ENCODE peak calls at places on chromosomes 12 and 14, in ten cellular contexts. W is cardiac muscle cell; G is body of pancreas; H is neural progenitor cell; Z is CD8-positive, alpha-beta T cell; L is psoas muscle; Q is transverse colon; J is A549; U is upper lobe of right lung; O is fibroblast of lung. N is an unnamed sample. For H3K4me1, the result is how much of the 10 kb centered on the place peaks cover.

GRCh38 chr12:9319044-9319841 is 111.0 kb upstream of the PZP start:
- DNase-seq in J (no peak), O (peak), W (no peak), Q (no peak), G (no peak), U (no peak), H (peak), Z (no peak), L (no peak), N (no peak)

GRCh38 chr12:53224268-53224896 is 7.6 kb downstream of the RARG start:
- DNase-seq in O (no peak), L (peak), G (no peak), J (peak), Z (no peak), H (peak), W (no peak), Q (no peak), U (no peak), N (no peak)

GRCh38 chr12:124297856-124298255 is 3.0 kb downstream of the RFLNA start:
- DNase-seq in U (no peak), J (no peak), Z (no peak), W (no peak), Q (no peak), L (peak), H (no peak), O (no peak), G (no peak), N (peak)

GRCh38 chr12:96886998-96887677 is 19.9 kb upstream of the NEDD1 start:
- DNase-seq in U (no peak), Q (no peak), W (peak), J (no peak), Z (no peak), H (no peak), L (no peak), G (no peak), O (peak), N (no peak)

GRCh38 chr12:119780786-119781434 is 96.2 kb downstream of the CIT start:
- DNase-seq in G (peak), L (no peak), J (peak), H (peak), U (no peak), Q (peak), W (peak), O (peak), Z (no peak), N (no peak)

GRCh38 chr12:74021937-74022336 is 515.7 kb upstream of the ATXN7L3B start:
- DNase-seq in O (peak), L (peak), W (peak), G (peak), H (peak), J (peak), Z (no peak), Q (peak), U (no peak), N (peak)

GRCh38 chr14:50402965-50403364 is 6.3 kb upstream of the CDKL1 start:
- DNase-seq in Z (no peak), Q (no peak), L (no peak), W (no peak), G (no peak), O (no peak), H (no peak), U (no peak), J (no peak), N (no peak)

GRCh38 chr14:63996016-63996415 is 143.2 kb downstream of the SYNE2 start:
- DNase-seq in J (no peak), Q (no peak), H (no peak), L (no peak), O (no peak), Z (no peak), G (no peak), W (no peak), U (no peak), N (no peak)

GRCh38 chr14:75578099-75578785 is at the start of gene FLVCR2:
- DNase-seq in W (peak), H (peak), O (peak), G (peak), L (peak), J (peak), Q (peak), U (peak), Z (peak), N (peak)

GRCh38 chr14:100104523-100105300 is 39.5 kb downstream of the EVL start:
- DNase-seq in H (no peak), G (no peak), W (peak), J (no peak), O (peak), Z (no peak), Q (no peak), U (no peak), L (no peak), N (peak)

GRCh38 chr12:46915082-46915481 is 89.3 kb upstream of the SLC38A4 start:
- DNase-seq in U (no peak), Z (no peak), G (no peak), J (no peak), W (peak), O (peak), H (no peak), L (peak), Q (no peak), N (peak)

GRCh38 chr12:33795536-33795935 is 226.8 kb upstream of the ALG10 start:
- DNase-seq in Z (no peak), U (no peak), L (no peak), O (no peak), Q (no peak), W (no peak), J (no peak), H (no peak), G (no peak), N (no peak)

GRCh38 chr14:95915326-95915725 is 38.7 kb downstream of the TUNAR start:
- DNase-seq in O (no peak), H (peak), W (no peak), Q (no peak), G (no peak), Z (no peak), L (no peak), J (no peak), U (no peak), N (no peak)

GRCh38 chr12:2652011-2652400 is 142.8 kb upstream of the FKBP4 start:
- DNase-seq in W (no peak), U (peak), Q (peak), J (no peak), G (no peak), Z (no peak), L (no peak), H (no peak), O (no peak), N (no peak)

GRCh38 chr14:24429395-24430142 is at the start of the genes CBLN3 and KHNYN:
- DNase-seq in L (peak), J (peak), H (peak), W (peak), O (peak), G (peak), Z (peak), Q (peak), U (peak), N (peak)

GRCh38 chr14:89303452-89304435 is 113.3 kb downstream of the FOXN3 start:
- DNase-seq in H (peak), W (peak), O (peak), J (no peak), Q (peak), U (peak), L (peak), G (no peak), Z (no peak), N (no peak)

GRCh38 chr12:7304456-7304855 is 584 bp downstream of the ACSM4 start:
- DNase-seq in G (no peak), J (no peak), H (no peak), U (no peak), Q (no peak), W (peak), O (no peak), Z (no peak), L (no peak), N (no peak)

GRCh38 chr14:34665785-34666425 is 36.0 kb upstream of the SNX6 start:
- DNase-seq in W (peak), U (no peak), G (no peak), Z (no peak), O (peak), J (peak), H (no peak), Q (peak), L (no peak), N (no peak)

GRCh38 chr12:52271157-52271556 is 3.3 kb upstream of the KRT86 start:
- DNase-seq in Q (no peak), O (peak), U (no peak), G (no peak), J (no peak), W (peak), Z (no peak), L (no peak), H (no peak), N (no peak)

GRCh38 chr12:96478011-96478410 is 11.4 kb upstream of the CFAP54 start:
- DNase-seq in H (no peak), Z (no peak), O (no peak), J (no peak), Q (no peak), G (no peak), W (no peak), L (no peak), U (no peak), N (no peak)

GRCh38 chr14:52551696-52552062 is 626 bp downstream of the TXNDC16 start:
- DNase-seq in O (peak), J (peak), G (peak), Q (no peak), U (no peak), W (peak), H (peak), Z (no peak), L (no peak), N (no peak)

GRCh38 chr12:128388461-128388921 is 121.5 kb downstream of the TMEM132C start:
- DNase-seq in Q (peak), G (no peak), Z (no peak), J (no peak), U (no peak), L (peak), H (no peak), O (no peak), W (peak), N (no peak)

GRCh38 chr14:28777773-28778606 is 11.4 kb downstream of the FOXG1 start:
- DNase-seq in H (peak), L (no peak), Z (no peak), W (no peak), J (no peak), G (no peak), Q (no peak), U (no peak), O (no peak), N (no peak)

GRCh38 chr12:20011200-20011599 is 357.1 kb upstream of the PDE3A start:
- DNase-seq in W (peak), Z (no peak), Q (peak), L (no peak), G (no peak), H (no peak), J (peak), O (no peak), U (no peak), N (peak)

GRCh38 chr12:67968316-67968715 is 20.9 kb upstream of the IFNG-AS1 start:
- DNase-seq in W (no peak), Q (no peak), Z (no peak), L (no peak), J (no peak), U (no peak), H (no peak), G (no peak), O (no peak), N (no peak)

GRCh38 chr14:45201908-45202307 is 51.1 kb downstream of the MIS18BP1 start:
- DNase-seq in W (peak), L (no peak), J (peak), O (peak), H (peak), Q (no peak), Z (no peak), G (no peak), U (no peak), N (no peak)

GRCh38 chr14:49876563-49877127 is 16.2 kb upstream of the ARF6 start:
- DNase-seq in Z (no peak), W (no peak), O (no peak), G (no peak), U (no peak), J (no peak), L (no peak), H (no peak), Q (no peak), N (no peak)

GRCh38 chr14:82342596-82342995 is 808.9 kb upstream of the SEL1L start:
- DNase-seq in U (no peak), W (no peak), H (no peak), J (no peak), O (no peak), G (no peak), Q (no peak), L (no peak), Z (no peak), N (no peak)

GRCh38 chr14:54564799-54565235 is 2.1 kb upstream of the SAMD4A start:
- DNase-seq in Z (no peak), W (peak), H (peak), U (no peak), L (no peak), G (no peak), O (peak), J (peak), Q (no peak), N (no peak)

GRCh38 chr14:105141486-105142281 is 26.9 kb downstream of the JAG2 start:
- DNase-seq in U (peak), J (no peak), O (no peak), H (no peak), Z (no peak), L (peak), Q (peak), W (no peak), G (no peak), N (peak)

GRCh38 chr12:22700126-22700525 is 75.2 kb downstream of the ETNK1 start:
- DNase-seq in W (peak), Q (no peak), G (no peak), J (peak), Z (no peak), L (no peak), H (no peak), U (no peak), O (no peak), N (no peak)

GRCh38 chr14:90409209-90409730 is 12.4 kb downstream of the CALM1 start:
- DNase-seq in W (peak), O (peak), Q (peak), Z (no peak), J (peak), L (peak), H (no peak), G (no peak), U (no peak), N (no peak)

DNA sequence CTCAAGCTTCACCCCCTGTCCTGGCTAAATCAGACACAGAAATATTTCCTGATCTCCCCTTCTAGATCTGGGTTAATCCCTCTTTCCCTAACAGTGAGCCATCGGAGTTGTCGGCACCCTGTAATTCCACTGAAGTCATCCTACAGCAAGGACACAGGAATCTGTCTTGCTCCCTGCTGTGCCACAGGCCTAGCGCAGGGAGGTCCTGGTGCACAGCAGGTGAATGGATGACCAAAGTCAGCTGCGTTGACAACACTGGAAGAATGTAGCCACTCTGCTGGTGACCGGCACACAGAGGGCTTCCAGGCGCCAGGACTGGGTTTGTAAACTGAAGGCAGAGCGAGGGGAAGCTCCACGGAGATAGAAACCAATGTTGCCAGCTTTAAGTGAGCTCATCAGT is 23.7 kb downstream of the TMEM229B start:
- DNase-seq in H (no peak), G (no peak), W (no peak), J (no peak), U (no peak), O (no peak), Q (no peak), L (no peak), Z (no peak), N (no peak)
- H3K4me1 ChIP-seq in H (under half), G (under half), W (under half), J (under half), U (under half), O (under half), Q (under half), L (under half), Z (under half), N (under half)

GRCh38 chr12:113459981-113460380 is 11.7 kb downstream of the LHX5 start:
- DNase-seq in J (no peak), L (no peak), H (no peak), Q (no peak), W (no peak), Z (no peak), U (no peak), G (no peak), O (no peak), N (no peak)

GRCh38 chr12:113462117-113462774 is 9.4 kb downstream of the LHX5 start:
- DNase-seq in G (peak), L (peak), W (peak), U (peak), O (peak), H (peak), Z (peak), Q (peak), J (peak), N (peak)

GRCh38 chr12:113463746-113464743 is 7.6 kb downstream of the LHX5 start:
- DNase-seq in J (peak), U (peak), O (no peak), Z (no peak), Q (no peak), W (no peak), G (no peak), L (no peak), H (peak), N (no peak)

GRCh38 chr12:113462880-113463745 is 8.6 kb downstream of the LHX5 start:
- DNase-seq in Q (no peak), O (no peak), L (no peak), G (no peak), U (peak), H (peak), Z (no peak), J (no peak), W (no peak), N (no peak)

GRCh38 chr12:113461666-113462065 is 10.0 kb downstream of the LHX5 start:
- DNase-seq in G (no peak), H (peak), Z (no peak), U (no peak), L (no peak), Q (no peak), J (peak), O (peak), W (peak), N (no peak)
- TF ChIP-seq CTCF in G (peak), H (peak), Z (no peak), U (no peak), L (no peak), Q (peak), J (peak), O (peak), W (peak), N (no peak)

GRCh38 chr12:45878630-45879255 is 111.6 kb downstream of the SCAF11 start:
- DNase-seq in U (no peak), O (no peak), Z (no peak), H (no peak), Q (no peak), W (peak), J (peak), G (no peak), L (no peak), N (no peak)
- H3K27ac ChIP-seq in U (peak), O (no peak), Z (peak), H (peak), Q (no peak), W (peak), J (no peak), G (no peak), L (no peak), N (peak)

GRCh38 chr12:5033883-5034282 is 9.8 kb upstream of the KCNA5 start:
- DNase-seq in G (no peak), Z (no peak), O (no peak), U (no peak), H (no peak), J (no peak), Q (no peak), L (no peak), W (no peak), N (no peak)
- H3K4me1 ChIP-seq in G (under half), Z (under half), O (under half), U (under half), H (under half), J (under half), Q (under half), L (under half), W (under half), N (under half)

N was measured in left lung.